ENCODE peak calls at places on chromosomes 13 and 19, in eight cellular contexts. F, X, L, Y, Z, I, P and Q are unnamed samples.

GRCh38 chr13:107373551-107373950 is 805.6 kb upstream of the ARGLU1 start:
- DNase-seq in Z (peak; percentile 75), I (peak; percentile 69), Y (peak; percentile 92), X (no peak), L (peak; percentile 53), P (no peak), F (peak; percentile 56), Q (no peak)

GRCh38 chr13:94550030-94550738 is 45.8 kb downstream of the TGDS start:
- DNase-seq in Y (peak; percentile 80), Z (peak; percentile 35), F (no peak), L (no peak), I (peak; percentile 75), X (no peak), P (no peak), Q (no peak)

GRCh38 chr13:79886601-79887000 is 405.6 kb downstream of the NDFIP2 start:
- DNase-seq in Z (no peak), P (no peak), X (no peak), I (no peak), F (no peak), L (no peak), Y (no peak), Q (no peak)

GRCh38 chr13:90455861-90456260 is 891.6 kb upstream of the MIR17HG start:
- DNase-seq in P (no peak), I (no peak), Z (peak; percentile 25), L (no peak), Y (no peak), X (no peak), F (no peak), Q (no peak)

GRCh38 chr19:1884719-1885334 is 469 bp downstream of the ABHD17A start:
- DNase-seq in L (no peak), I (no peak), X (peak; percentile 75), Z (no peak), Y (peak; percentile 61), P (peak; percentile 28), F (peak; percentile 39), Q (no peak)

GRCh38 chr19:1064661-1065605 is 2.0 kb upstream of the ARHGAP45 start:
- DNase-seq in Y (peak; percentile 86), Z (peak; percentile 69), P (peak; percentile 81), F (peak; percentile 87), L (peak; percentile 84), X (peak; percentile 88), I (peak; percentile 90), Q (peak; percentile 83)

GRCh38 chr13:75359266-75359665 is 122.7 kb downstream of the TBC1D4 start:
- DNase-seq in I (peak; percentile 66), Y (peak; percentile 97), X (no peak), F (peak; percentile 14), Z (peak; percentile 89), P (no peak), L (no peak), Q (no peak)

GRCh38 chr19:46861691-46862503 is 1.1 kb downstream of the ARHGAP35 start:
- DNase-seq in L (no peak), Y (peak; percentile 64), I (peak; percentile 43), F (peak; percentile 54), X (no peak), P (peak; percentile 30), Z (peak; percentile 28), Q (no peak)

GRCh38 chr13:27455331-27455855 is 5.0 kb upstream of the MTIF3 start:
- DNase-seq in Y (peak; percentile 16), I (peak; percentile 45), F (no peak), L (no peak), P (peak; percentile 52), Z (no peak), X (no peak), Q (peak; percentile 40)

GRCh38 chr13:99191336-99191899 is 9.2 kb upstream of the UBAC2 start:
- DNase-seq in I (no peak), Z (no peak), P (no peak), L (no peak), Y (no peak), X (no peak), F (no peak), Q (no peak)

GRCh38 chr13:39417643-39418042 is 185.3 kb downstream of the LHFPL6 start:
- DNase-seq in F (peak; percentile 49), Y (peak; percentile 63), I (peak; percentile 52), L (peak; percentile 32), Z (peak; percentile 48), X (no peak), P (no peak), Q (no peak)

GRCh38 chr13:41550239-41550638 is 92.9 kb downstream of the RGCC start:
- DNase-seq in L (no peak), Y (no peak), I (no peak), P (no peak), X (no peak), Z (no peak), F (no peak), Q (no peak)
- TF ChIP-seq EZH2phosphoT487 in L (no peak), Y (no peak), I (no peak), P (no peak), X (no peak), Z (no peak), F (no peak), Q (no peak)

GRCh38 chr19:12828494-12828893 is 5.9 kb downstream of the RTBDN start:
- DNase-seq in Y (peak; percentile 29), L (peak; percentile 56), F (peak; percentile 79), I (peak; percentile 92), X (peak; percentile 92), P (peak; percentile 58), Z (peak; percentile 49), Q (no peak)
- H3K4me3 ChIP-seq in Y (no peak overlapping the region), L (no peak overlapping the region), F (peak overlapping the region; percentile 21), I (peak overlapping the region; percentile 53), X (peak overlapping the region; percentile 9), P (no peak overlapping the region), Z (no peak overlapping the region), Q (no peak overlapping the region)

DNA sequence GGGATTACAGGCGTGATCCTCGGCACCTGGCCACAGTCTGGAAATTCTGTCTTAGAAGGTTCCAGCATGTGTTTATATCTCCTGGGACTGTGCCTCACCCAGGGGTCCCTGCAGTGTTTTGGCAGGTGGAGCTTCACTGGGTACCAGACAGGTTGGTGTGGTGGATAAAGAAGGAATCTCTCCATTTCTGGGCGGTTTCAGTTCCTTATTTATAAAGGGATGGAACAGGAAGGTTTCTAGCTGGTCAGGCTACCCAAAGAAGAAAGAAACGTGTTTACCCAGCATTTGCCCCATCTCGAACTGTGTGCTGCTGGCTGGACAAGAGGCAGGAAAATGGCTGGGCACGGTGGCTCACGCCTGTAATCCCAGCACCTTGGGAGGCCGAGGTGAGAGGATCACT is 9.8 kb downstream of the PNPLA6 start:
- DNase-seq in X (no peak), P (no peak), Y (no peak), Z (no peak), L (no peak), F (no peak), I (no peak), Q (no peak)
- TF ChIP-seq EZH2phosphoT487 in X (no peak), P (no peak), Y (no peak), Z (no peak), L (no peak), F (no peak), I (no peak), Q (no peak)

DNA sequence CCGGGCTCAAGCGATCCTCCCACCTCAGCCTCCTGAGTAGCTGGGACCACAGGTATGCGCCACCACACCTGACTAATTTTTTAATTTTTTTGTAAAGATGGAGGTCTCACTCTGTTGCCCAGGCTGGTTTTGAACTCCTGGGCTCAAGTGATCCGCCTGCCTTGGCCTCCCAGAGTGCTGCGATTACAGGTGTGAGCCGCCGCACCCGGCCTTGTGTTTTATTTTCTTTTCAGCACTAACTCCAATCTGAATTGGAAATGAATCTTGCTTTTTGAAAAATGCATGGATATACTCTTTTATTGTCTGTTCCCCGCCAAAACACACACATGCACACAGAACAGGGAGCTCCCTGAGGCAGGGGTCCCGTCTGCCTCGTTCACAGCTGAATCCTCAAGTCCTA is 1.3 kb upstream of the ISOC2 start:
- DNase-seq in I (no peak), L (no peak), Y (no peak), P (no peak), Z (no peak), X (no peak), F (no peak), Q (no peak)
- H3K4me3 ChIP-seq in I (no peak overlapping the region), L (no peak overlapping the region), Y (no peak overlapping the region), P (no peak overlapping the region), Z (no peak overlapping the region), X (no peak overlapping the region), F (no peak overlapping the region), Q (no peak overlapping the region)

GRCh38 chr19:55209430-55210119 is at the start of gene PTPRH:
- DNase-seq in P (no peak), I (no peak), X (no peak), L (peak; percentile 54), Y (no peak), Z (peak; percentile 55), F (no peak), Q (no peak)

GRCh38 chr19:55208880-55209429 is 346 bp downstream of the PTPRH start:
- DNase-seq in F (no peak), P (no peak), Y (no peak), L (no peak), I (no peak), Z (no peak), X (no peak), Q (no peak)

GRCh38 chr19:55212447-55212846 is 3.1 kb upstream of the PTPRH start:
- DNase-seq in P (peak; percentile 87), F (no peak), L (peak; percentile 34), X (no peak), Y (no peak), Z (peak; percentile 95), I (peak; percentile 44), Q (peak; percentile 82)

GRCh38 chr19:55206664-55207500 is 2.4 kb downstream of the PTPRH start:
- DNase-seq in X (peak; percentile 96), Z (peak; percentile 96), I (peak; percentile 83), P (no peak), L (peak; percentile 96), F (peak; percentile 77), Y (peak; percentile 96), Q (peak; percentile 17)

DNA sequence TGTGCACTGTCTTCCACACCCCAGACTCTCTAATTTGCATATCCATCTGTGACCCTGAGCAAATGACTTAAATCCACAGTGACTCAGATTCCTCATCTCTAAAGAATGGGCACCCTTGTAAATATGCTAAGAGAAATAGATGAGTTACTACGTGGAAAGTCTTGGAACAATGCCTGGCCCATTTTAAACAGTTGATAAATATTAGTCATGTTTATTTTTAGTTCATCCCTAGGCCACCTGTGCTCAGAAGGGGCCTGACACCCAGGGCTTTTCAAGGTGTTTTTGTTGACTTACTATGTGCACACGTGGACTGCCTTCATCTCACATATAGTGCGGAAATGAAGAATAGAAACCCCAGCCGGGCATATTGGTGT is 806 bp upstream of the PTPRH start:
- DNase-seq in P (no peak), I (no peak), F (no peak), X (no peak), Z (peak; percentile 99), Y (peak; percentile 98), L (peak; percentile 79), Q (peak; percentile 33)
- TF ChIP-seq EZH2phosphoT487 in P (no peak), I (no peak), F (no peak), X (no peak), Z (no peak), Y (no peak), L (no peak), Q (no peak)